ENCODE peak calls at places on chromosomes 4 and X, in nine cellular contexts. E is fibroblast of lung; H is activated CD4-positive, alpha-beta T cell treated with anti-CD3 and anti-CD28 coated beads for 48 hours; D is H9; P is WTC11; K is Right ventricle myocardium inferior; X is stimulated activated CD4-positive, alpha-beta T cell treated with anti-CD3 and anti-CD28 coated beads, Interleukin-15, amount 100 ng/mL, for 1 hour; B is ureter; R is stimulated activated effector memory CD8-positive, alpha-beta T cell treated with anti-CD3 and anti-CD28 coated beads, Interleukin-12 subunit alpha, Interleukin-12 subunit beta, amount 100 ng/mL, for 72 hours. Q is an unnamed sample.

GRCh38 chrX:38220936-38221386 is 290 bp upstream of the SRPX start:
- DNase-seq in E (peak), H (no peak), D (no peak), P (no peak), K (peak), X (no peak), B (no peak), R (no peak), Q (no peak)

GRCh38 chr4:159010100-159010499 is 92.8 kb upstream of the RAPGEF2 start:
- DNase-seq in E (no peak), H (no peak), D (no peak), P (no peak), K (no peak), X (no peak), B (no peak), R (no peak), Q (no peak)

GRCh38 chr4:11954093-11954492 is 525.4 kb upstream of the HS3ST1 start:
- DNase-seq in E (no peak), H (no peak), D (no peak), P (no peak), K (no peak), X (no peak), B (no peak), R (no peak), Q (no peak)

GRCh38 chr4:156512622-156513021 is 459.0 kb downstream of the PDGFC start:
- DNase-seq in E (peak), H (no peak), D (no peak), P (no peak), K (no peak), X (no peak), B (no peak), R (no peak), Q (no peak)

GRCh38 chr4:184287697-184288255 is 70.1 kb upstream of the ENPP6 start:
- DNase-seq in E (peak), H (no peak), D (peak), P (no peak), K (no peak), X (no peak), B (peak), R (no peak), Q (no peak)

GRCh38 chr4:48483777-48484493 is 792 bp downstream of the SLC10A4 start:
- DNase-seq in E (no peak), H (no peak), D (peak), P (peak), K (no peak), X (no peak), B (no peak), R (no peak), Q (no peak)

GRCh38 chrX:29903365-29903764 is 312.0 kb upstream of the MAGEB2 start:
- DNase-seq in E (peak), H (no peak), D (no peak), P (no peak), K (no peak), X (no peak), B (no peak), R (no peak), Q (no peak)

GRCh38 chr4:97987019-97987648 is 156.1 kb downstream of the STPG2 start:
- DNase-seq in E (peak), H (no peak), D (no peak), P (no peak), K (no peak), X (no peak), B (no peak), R (no peak), Q (no peak)

GRCh38 chrX:20680998-20681397 is 414.3 kb upstream of the RPS6KA3 start:
- DNase-seq in E (no peak), H (no peak), D (no peak), P (no peak), K (no peak), X (no peak), B (no peak), R (no peak), Q (no peak)

GRCh38 chr4:107989162-107989536 is 540 bp upstream of the HADH start:
- DNase-seq in E (no peak), H (no peak), D (no peak), P (no peak), K (no peak), X (no peak), B (no peak), R (no peak), Q (no peak)

GRCh38 chrX:119455264-119455663 is 13.0 kb upstream of the SLC25A5 start:
- DNase-seq in E (peak), H (no peak), D (no peak), P (no peak), K (no peak), X (no peak), B (no peak), R (no peak), Q (peak)

GRCh38 chr4:89161841-89162240 is 50.5 kb downstream of the TIGD2 start:
- DNase-seq in E (no peak), H (no peak), D (no peak), P (no peak), K (no peak), X (no peak), B (no peak), R (no peak), Q (no peak)

GRCh38 chr4:145308598-145308997 is 128.2 kb upstream of the OTUD4 start:
- DNase-seq in E (no peak), H (no peak), D (no peak), P (no peak), K (no peak), X (no peak), B (no peak), R (no peak), Q (no peak)

GRCh38 chr4:14361084-14361483 is 641.2 kb upstream of the CPEB2 start:
- DNase-seq in E (no peak), H (no peak), D (no peak), P (no peak), K (no peak), X (no peak), B (no peak), R (no peak), Q (no peak)